ENCODE peak calls at places on chromosomes 4 and X, in ten cellular contexts. One of them, this sample, is unnamed.

GRCh38 chr4:186724861-186725419 is 1.3 kb upstream of the FAT1 start:
- DNase-seq in fibroblast of villous mesenchyme: peak
- DNase-seq in retinal pigment epithelial cell: no peak
- DNase-seq in tibial artery: no peak
- DNase-seq in GM23338: no peak
- DNase-seq in left ventricle myocardium inferior: no peak
- DNase-seq in mesendoderm: peak
- DNase-seq in lower leg skin: no peak
- DNase-seq in mesenchymal stem cell: peak
- DNase-seq in AG10803: peak
- DNase-seq in this sample: peak

GRCh38 chr4:125765936-125766335 is 451.2 kb downstream of the FAT4 start:
- DNase-seq in tibial artery: no peak
- DNase-seq in retinal pigment epithelial cell: no peak
- DNase-seq in mesendoderm: no peak
- DNase-seq in left ventricle myocardium inferior: no peak
- DNase-seq in mesenchymal stem cell: no peak
- DNase-seq in lower leg skin: no peak
- DNase-seq in GM23338: no peak
- DNase-seq in AG10803: peak
- DNase-seq in fibroblast of villous mesenchyme: peak
- DNase-seq in this sample: peak

GRCh38 chrX:24204331-24204730 is 54.8 kb downstream of the ZFX start:
- DNase-seq in left ventricle myocardium inferior: no peak
- DNase-seq in tibial artery: no peak
- DNase-seq in lower leg skin: no peak
- DNase-seq in fibroblast of villous mesenchyme: no peak
- DNase-seq in retinal pigment epithelial cell: no peak
- DNase-seq in AG10803: peak
- DNase-seq in GM23338: no peak
- DNase-seq in mesendoderm: no peak
- DNase-seq in mesenchymal stem cell: no peak
- DNase-seq in this sample: peak

GRCh38 chrX:154135458-154136229 is 8.4 kb upstream of the OPN1LW start:
- DNase-seq in mesendoderm: no peak
- DNase-seq in AG10803: no peak
- DNase-seq in lower leg skin: no peak
- DNase-seq in GM23338: no peak
- DNase-seq in mesenchymal stem cell: no peak
- DNase-seq in left ventricle myocardium inferior: no peak
- DNase-seq in retinal pigment epithelial cell: no peak
- DNase-seq in fibroblast of villous mesenchyme: no peak
- DNase-seq in tibial artery: no peak
- DNase-seq in this sample: no peak

GRCh38 chr4:43651991-43652390 is 759.5 kb downstream of the GRXCR1 start:
- DNase-seq in AG10803: no peak
- DNase-seq in left ventricle myocardium inferior: no peak
- DNase-seq in mesendoderm: no peak
- DNase-seq in lower leg skin: no peak
- DNase-seq in tibial artery: no peak
- DNase-seq in fibroblast of villous mesenchyme: no peak
- DNase-seq in retinal pigment epithelial cell: no peak
- DNase-seq in GM23338: no peak
- DNase-seq in mesenchymal stem cell: no peak
- DNase-seq in this sample: no peak

GRCh38 chrX:100995469-100995868 is 26.0 kb downstream of the ARL13A start:
- DNase-seq in GM23338: no peak
- DNase-seq in left ventricle myocardium inferior: no peak
- DNase-seq in fibroblast of villous mesenchyme: peak
- DNase-seq in retinal pigment epithelial cell: peak
- DNase-seq in tibial artery: no peak
- DNase-seq in mesendoderm: no peak
- DNase-seq in mesenchymal stem cell: peak
- DNase-seq in AG10803: peak
- DNase-seq in lower leg skin: no peak
- DNase-seq in this sample: peak

GRCh38 chr4:142960867-142961644 is 115.0 kb upstream of the INPP4B start:
- DNase-seq in lower leg skin: no peak
- DNase-seq in mesenchymal stem cell: no peak
- DNase-seq in left ventricle myocardium inferior: no peak
- DNase-seq in AG10803: no peak
- DNase-seq in mesendoderm: no peak
- DNase-seq in retinal pigment epithelial cell: no peak
- DNase-seq in GM23338: no peak
- DNase-seq in fibroblast of villous mesenchyme: no peak
- DNase-seq in tibial artery: no peak
- DNase-seq in this sample: no peak

GRCh38 chr4:140296871-140297570 is 76.4 kb upstream of the SCOC start:
- DNase-seq in retinal pigment epithelial cell: no peak
- DNase-seq in AG10803: no peak
- DNase-seq in lower leg skin: peak
- DNase-seq in mesendoderm: peak
- DNase-seq in GM23338: no peak
- DNase-seq in tibial artery: no peak
- DNase-seq in fibroblast of villous mesenchyme: peak
- DNase-seq in left ventricle myocardium inferior: no peak
- DNase-seq in mesenchymal stem cell: peak
- DNase-seq in this sample: no peak

GRCh38 chr4:100356172-100356571 is 161.7 kb downstream of the EMCN start:
- DNase-seq in left ventricle myocardium inferior: no peak
- DNase-seq in mesenchymal stem cell: no peak
- DNase-seq in fibroblast of villous mesenchyme: no peak
- DNase-seq in AG10803: no peak
- DNase-seq in retinal pigment epithelial cell: no peak
- DNase-seq in lower leg skin: no peak
- DNase-seq in mesendoderm: no peak
- DNase-seq in tibial artery: no peak
- DNase-seq in GM23338: no peak
- DNase-seq in this sample: peak

GRCh38 chr4:77073106-77073858 is 2.5 kb downstream of the CCNI start:
- DNase-seq in left ventricle myocardium inferior: no peak
- DNase-seq in retinal pigment epithelial cell: no peak
- DNase-seq in AG10803: peak
- DNase-seq in mesenchymal stem cell: peak
- DNase-seq in GM23338: no peak
- DNase-seq in tibial artery: no peak
- DNase-seq in mesendoderm: no peak
- DNase-seq in fibroblast of villous mesenchyme: peak
- DNase-seq in lower leg skin: no peak
- DNase-seq in this sample: peak

GRCh38 chr4:150827226-150827625 is 187.9 kb downstream of the LRBA start:
- DNase-seq in tibial artery: no peak
- DNase-seq in mesenchymal stem cell: no peak
- DNase-seq in left ventricle myocardium inferior: no peak
- DNase-seq in mesendoderm: no peak
- DNase-seq in fibroblast of villous mesenchyme: no peak
- DNase-seq in AG10803: no peak
- DNase-seq in retinal pigment epithelial cell: no peak
- DNase-seq in lower leg skin: no peak
- DNase-seq in GM23338: no peak
- DNase-seq in this sample: no peak
- H3K4me3 ChIP-seq in tibial artery: no peak
- H3K4me3 ChIP-seq in mesenchymal stem cell: no peak
- H3K4me3 ChIP-seq in left ventricle myocardium inferior: no peak
- H3K4me3 ChIP-seq in mesendoderm: no peak
- H3K4me3 ChIP-seq in fibroblast of villous mesenchyme: no peak
- H3K4me3 ChIP-seq in AG10803: no peak
- H3K4me3 ChIP-seq in retinal pigment epithelial cell: no peak
- H3K4me3 ChIP-seq in lower leg skin: no peak
- H3K4me3 ChIP-seq in GM23338: no peak
- H3K4me3 ChIP-seq in this sample: no peak

DNA sequence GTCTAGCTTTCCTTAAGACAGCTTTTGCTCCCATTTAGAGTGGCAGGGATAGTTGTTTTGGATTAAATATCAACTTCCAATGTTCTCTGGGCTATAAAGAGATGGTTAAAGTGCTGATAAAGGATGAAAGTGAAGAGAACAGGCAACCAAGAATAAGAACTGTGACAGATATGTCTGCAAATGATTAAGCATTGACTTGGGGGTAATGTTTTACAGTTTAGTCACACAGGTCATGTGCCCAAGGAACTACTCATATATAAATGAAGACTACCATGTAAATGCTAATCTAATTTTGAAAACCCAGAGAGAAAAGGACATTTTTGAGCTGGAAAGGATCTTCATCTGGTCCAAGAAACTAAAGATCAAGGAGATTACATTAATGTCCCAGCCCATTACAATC is 42.1 kb downstream of the RBMX2 start:
- DNase-seq in GM23338: no peak
- DNase-seq in lower leg skin: no peak
- DNase-seq in AG10803: no peak
- DNase-seq in mesenchymal stem cell: no peak
- DNase-seq in fibroblast of villous mesenchyme: no peak
- DNase-seq in left ventricle myocardium inferior: no peak
- DNase-seq in tibial artery: no peak
- DNase-seq in retinal pigment epithelial cell: no peak
- DNase-seq in mesendoderm: no peak
- DNase-seq in this sample: no peak
- H3K4me3 ChIP-seq in GM23338: no peak
- H3K4me3 ChIP-seq in lower leg skin: no peak
- H3K4me3 ChIP-seq in AG10803: no peak
- H3K4me3 ChIP-seq in mesenchymal stem cell: no peak
- H3K4me3 ChIP-seq in fibroblast of villous mesenchyme: no peak
- H3K4me3 ChIP-seq in left ventricle myocardium inferior: no peak
- H3K4me3 ChIP-seq in tibial artery: no peak
- H3K4me3 ChIP-seq in retinal pigment epithelial cell: no peak
- H3K4me3 ChIP-seq in mesendoderm: no peak
- H3K4me3 ChIP-seq in this sample: no peak

DNA sequence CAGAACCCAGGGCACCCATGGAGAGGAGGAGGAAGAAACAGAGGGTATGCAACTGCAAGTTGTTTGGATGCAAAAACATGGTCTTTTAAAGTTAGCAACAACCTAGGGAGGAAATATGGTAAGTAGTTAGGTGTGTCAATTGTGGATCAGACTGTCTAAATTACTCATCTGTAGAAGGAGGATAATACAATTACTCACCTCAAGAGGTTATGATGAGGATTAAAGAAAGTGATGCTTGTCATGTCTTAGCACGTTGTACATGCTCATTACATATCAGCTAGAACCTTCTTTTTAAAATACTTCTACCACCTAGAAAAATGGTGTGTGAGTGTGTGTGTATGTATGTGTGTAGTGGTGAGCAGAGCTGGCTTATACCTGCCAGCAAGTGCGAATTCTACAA is 2.3 kb upstream of the C1QTNF7 start:
- DNase-seq in left ventricle myocardium inferior: no peak
- DNase-seq in fibroblast of villous mesenchyme: no peak
- DNase-seq in mesendoderm: no peak
- DNase-seq in lower leg skin: no peak
- DNase-seq in retinal pigment epithelial cell: no peak
- DNase-seq in GM23338: no peak
- DNase-seq in tibial artery: no peak
- DNase-seq in AG10803: no peak
- DNase-seq in mesenchymal stem cell: no peak
- DNase-seq in this sample: no peak
- H3K4me3 ChIP-seq in left ventricle myocardium inferior: no peak
- H3K4me3 ChIP-seq in fibroblast of villous mesenchyme: no peak
- H3K4me3 ChIP-seq in mesendoderm: no peak
- H3K4me3 ChIP-seq in lower leg skin: no peak
- H3K4me3 ChIP-seq in retinal pigment epithelial cell: no peak
- H3K4me3 ChIP-seq in GM23338: no peak
- H3K4me3 ChIP-seq in tibial artery: peak
- H3K4me3 ChIP-seq in AG10803: no peak
- H3K4me3 ChIP-seq in mesenchymal stem cell: no peak
- H3K4me3 ChIP-seq in this sample: no peak

GRCh38 chr4:824461-825062 is 1.4 kb downstream of the CPLX1 start:
- DNase-seq in GM23338: peak
- DNase-seq in fibroblast of villous mesenchyme: no peak
- DNase-seq in mesendoderm: no peak
- DNase-seq in retinal pigment epithelial cell: no peak
- DNase-seq in left ventricle myocardium inferior: no peak
- DNase-seq in lower leg skin: no peak
- DNase-seq in mesenchymal stem cell: peak
- DNase-seq in AG10803: no peak
- DNase-seq in tibial artery: no peak
- DNase-seq in this sample: no peak

GRCh38 chr4:827209-828081 is 1.5 kb upstream of the CPLX1 start:
- DNase-seq in left ventricle myocardium inferior: no peak
- DNase-seq in retinal pigment epithelial cell: no peak
- DNase-seq in lower leg skin: no peak
- DNase-seq in AG10803: no peak
- DNase-seq in fibroblast of villous mesenchyme: no peak
- DNase-seq in tibial artery: peak
- DNase-seq in GM23338: peak
- DNase-seq in mesenchymal stem cell: no peak
- DNase-seq in mesendoderm: no peak
- DNase-seq in this sample: no peak

GRCh38 chr4:825063-825968 is 613 bp downstream of the CPLX1 start:
- DNase-seq in mesendoderm: no peak
- DNase-seq in lower leg skin: no peak
- DNase-seq in GM23338: peak
- DNase-seq in AG10803: no peak
- DNase-seq in retinal pigment epithelial cell: no peak
- DNase-seq in tibial artery: no peak
- DNase-seq in mesenchymal stem cell: peak
- DNase-seq in left ventricle myocardium inferior: no peak
- DNase-seq in fibroblast of villous mesenchyme: peak
- DNase-seq in this sample: no peak

GRCh38 chr4:826508-827208 is 729 bp upstream of the CPLX1 start:
- DNase-seq in left ventricle myocardium inferior: no peak
- DNase-seq in retinal pigment epithelial cell: no peak
- DNase-seq in mesenchymal stem cell: no peak
- DNase-seq in AG10803: no peak
- DNase-seq in fibroblast of villous mesenchyme: no peak
- DNase-seq in GM23338: peak
- DNase-seq in lower leg skin: no peak
- DNase-seq in mesendoderm: no peak
- DNase-seq in tibial artery: no peak
- DNase-seq in this sample: no peak

GRCh38 chr4:825969-826330 is at the start of gene CPLX1:
- DNase-seq in mesendoderm: peak
- DNase-seq in mesenchymal stem cell: peak
- DNase-seq in tibial artery: no peak
- DNase-seq in GM23338: peak
- DNase-seq in lower leg skin: no peak
- DNase-seq in fibroblast of villous mesenchyme: no peak
- DNase-seq in retinal pigment epithelial cell: no peak
- DNase-seq in left ventricle myocardium inferior: no peak
- DNase-seq in AG10803: no peak
- DNase-seq in this sample: no peak
- H3K4me3 ChIP-seq in mesendoderm: no peak
- H3K4me3 ChIP-seq in mesenchymal stem cell: peak
- H3K4me3 ChIP-seq in tibial artery: peak
- H3K4me3 ChIP-seq in GM23338: peak
- H3K4me3 ChIP-seq in lower leg skin: no peak
- H3K4me3 ChIP-seq in fibroblast of villous mesenchyme: peak
- H3K4me3 ChIP-seq in retinal pigment epithelial cell: no peak
- H3K4me3 ChIP-seq in left ventricle myocardium inferior: peak
- H3K4me3 ChIP-seq in AG10803: no peak
- H3K4me3 ChIP-seq in this sample: no peak